ENCODE peak calls at places on chromosomes 12 and 14, in four cellular contexts. V is central memory CD8-positive, alpha-beta T cell; R is lower lobe of right lung; F is activated CD8-positive, alpha-beta T cell treated with anti-CD3 and anti-CD28 coated beads for 36 hours. Y is an unnamed sample.

GRCh38 chr14:68112456-68112855 is 292.9 kb downstream of the RAD51B start:
- ATAC-seq in V (no peak), R (no peak), F (no peak), Y (no peak)

GRCh38 chr12:58393152-58393551 is 451.8 kb downstream of the ATP23 start:
- ATAC-seq in V (no peak), R (no peak), F (no peak), Y (peak)

GRCh38 chr12:5694759-5695409 is 250.2 kb downstream of the ANO2 start:
- ATAC-seq in V (no peak), R (peak), F (no peak), Y (no peak)

GRCh38 chr12:26239508-26240328 is 44.3 kb downstream of the SSPN start:
- ATAC-seq in V (no peak), R (peak), F (no peak), Y (peak)

GRCh38 chr14:69315302-69315701 is 55.3 kb downstream of the GALNT16 start:
- ATAC-seq in V (no peak), R (no peak), F (no peak), Y (no peak)

GRCh38 chr12:65656904-65657351 is 167.4 kb upstream of the HMGA2 start:
- ATAC-seq in V (no peak), R (no peak), F (peak), Y (peak)

GRCh38 chr12:68784015-68784414 is 24.0 kb upstream of the MDM2 start:
- ATAC-seq in V (no peak), R (peak), F (no peak), Y (no peak)

GRCh38 chr14:59897757-59898383 is 22.1 kb upstream of the LRRC9 start:
- ATAC-seq in V (no peak), R (peak), F (peak), Y (peak)

GRCh38 chr14:96249016-96249415 is 7.0 kb upstream of the BDKRB1 start:
- ATAC-seq in V (no peak), R (peak), F (no peak), Y (peak)

GRCh38 chr14:51443195-51444018 is 203.4 kb downstream of the TMX1 start:
- ATAC-seq in V (no peak), R (no peak), F (no peak), Y (peak)

GRCh38 chr14:93643127-93643526 is 145.2 kb downstream of the PRIMA1 start:
- ATAC-seq in V (no peak), R (no peak), F (no peak), Y (no peak)

GRCh38 chr14:99575043-99576023 is 28.7 kb downstream of the CCDC85C start:
- ATAC-seq in V (no peak), R (peak), F (peak), Y (peak)

GRCh38 chr12:109951136-109951535 is 45.0 kb downstream of the GIT2 start:
- ATAC-seq in V (no peak), R (no peak), F (no peak), Y (peak)

GRCh38 chr12:131340616-131341210 is 370.2 kb upstream of the SFSWAP start:
- ATAC-seq in V (no peak), R (no peak), F (no peak), Y (no peak)

GRCh38 chr14:68172664-68173063 is 353.1 kb downstream of the RAD51B start:
- ATAC-seq in V (no peak), R (peak), F (no peak), Y (peak)

GRCh38 chr12:91990525-91990924 is 155.1 kb downstream of the BTG1 start:
- ATAC-seq in V (no peak), R (no peak), F (no peak), Y (no peak)

GRCh38 chr12:117321572-117321971 is 39.9 kb downstream of the NOS1 start:
- ATAC-seq in V (no peak), R (no peak), F (no peak), Y (no peak)

GRCh38 chr12:71009414-71010142 is 89.0 kb upstream of the PTPRR start:
- ATAC-seq in V (no peak), R (no peak), F (no peak), Y (no peak)

GRCh38 chr14:69056389-69056788 is 77.3 kb upstream of the ACTN1 start:
- ATAC-seq in V (no peak), R (no peak), F (peak), Y (peak)

GRCh38 chr12:56957229-56958052 is at the start of gene RDH16:
- ATAC-seq in V (no peak), R (no peak), F (no peak), Y (no peak)

GRCh38 chr14:31943861-31944255 is 133.2 kb upstream of the ARHGAP5 start:
- ATAC-seq in V (no peak), R (no peak), F (no peak), Y (no peak)

GRCh38 chr12:47554046-47554653 is 151.7 kb downstream of the RPAP3 start:
- ATAC-seq in V (no peak), R (no peak), F (peak), Y (no peak)

GRCh38 chr12:52920937-52921336 is 16.1 kb upstream of the KRT8 start:
- ATAC-seq in V (no peak), R (no peak), F (no peak), Y (no peak)

GRCh38 chr14:61467281-61467680 is 145.9 kb downstream of the PRKCH start:
- ATAC-seq in V (no peak), R (peak), F (no peak), Y (no peak)

GRCh38 chr12:15532364-15532977 is 210.2 kb downstream of the PTPRO start:
- ATAC-seq in V (no peak), R (peak), F (peak), Y (peak)

GRCh38 chr14:91998667-91999570 is 40.9 kb downstream of the TRIP11 start:
- ATAC-seq in V (no peak), R (no peak), F (peak), Y (no peak)

GRCh38 chr14:21631084-21631483 is 3.7 kb downstream of the OR10G2 start:
- ATAC-seq in V (no peak), R (no peak), F (no peak), Y (no peak)

GRCh38 chr14:92607251-92607650 is 93.7 kb downstream of the RIN3 start:
- ATAC-seq in V (no peak), R (no peak), F (no peak), Y (no peak)

GRCh38 chr12:109510196-109510595 is 32.8 kb downstream of the UBE3B start:
- ATAC-seq in V (no peak), R (no peak), F (no peak), Y (no peak)

GRCh38 chr14:79502101-79502750 is 709.1 kb downstream of the DIO2 start:
- ATAC-seq in V (no peak), R (no peak), F (no peak), Y (no peak)

GRCh38 chr14:74019408-74019714 is 212 bp downstream of the BBOF1 start:
- ATAC-seq in V (no peak), R (no peak), F (no peak), Y (peak)

GRCh38 chr14:38870437-38870836 is 232.6 kb downstream of the SEC23A start:
- ATAC-seq in V (no peak), R (no peak), F (no peak), Y (no peak)

GRCh38 chr14:103692159-103692558 is 23.1 kb downstream of the XRCC3 start:
- ATAC-seq in V (no peak), R (no peak), F (no peak), Y (no peak)

GRCh38 chr12:111121840-111122239 is 201.5 kb upstream of the MYL2 start:
- ATAC-seq in V (no peak), R (no peak), F (no peak), Y (no peak)

GRCh38 chr12:110578522-110579238 is 4.4 kb downstream of the PPTC7 start:
- ATAC-seq in V (no peak), R (no peak), F (peak), Y (no peak)

GRCh38 chr14:60998617-60999016 is 17.6 kb downstream of the SLC38A6 start:
- ATAC-seq in V (no peak), R (no peak), F (no peak), Y (no peak)

GRCh38 chr12:50353869-50354593 is 42.4 kb downstream of the FAM186A start:
- ATAC-seq in V (no peak), R (no peak), F (no peak), Y (no peak)

GRCh38 chr12:90091809-90092208 is 383.2 kb upstream of the ATP2B1 start:
- ATAC-seq in V (no peak), R (no peak), F (no peak), Y (no peak)

GRCh38 chr12:116336542-116337065 is 59.1 kb upstream of the MED13L start:
- ATAC-seq in V (peak), R (peak), F (peak), Y (no peak)